ENCODE peak calls at places on chromosomes 4 and X, in four cellular contexts. Q, C, M and D are unnamed samples.

GRCh38 chr4:146647615-146648383 is 9.1 kb downstream of the POU4F2 start:
- DNase-seq in Q (no peak), C (no peak), M (no peak), D (no peak)

GRCh38 chr4:24913099-24913445 is 230 bp upstream of the CCDC149 start:
- DNase-seq in Q (no peak), C (no peak), M (no peak), D (no peak)

GRCh38 chr4:85932371-85933305 is 427.2 kb downstream of the MAPK10 start:
- DNase-seq in Q (peak; percentile 72), C (no peak), M (no peak), D (peak; percentile 6)

GRCh38 chrX:6238576-6238975 is 9.9 kb upstream of the NLGN4X start:
- DNase-seq in Q (peak; percentile 79), C (no peak), M (no peak), D (no peak)

GRCh38 chr4:88823058-88823919 is 125.7 kb upstream of the NAP1L5 start:
- DNase-seq in Q (peak; percentile 98), C (peak; percentile 93), M (peak; percentile 86), D (peak; percentile 80)

GRCh38 chr4:87326460-87326859 is 3.8 kb upstream of the HSD17B13 start:
- DNase-seq in Q (no peak), C (no peak), M (no peak), D (no peak)

GRCh38 chrX:23938690-23939089 is 30.9 kb downstream of the CXorf58 start:
- DNase-seq in Q (no peak), C (no peak), M (no peak), D (no peak)

GRCh38 chr4:184396570-184397515 is 77.5 kb downstream of the IRF2 start:
- DNase-seq in Q (no peak), C (no peak), M (no peak), D (no peak)

GRCh38 chr4:154564311-154564710 is 1.5 kb downstream of the FGB start:
- DNase-seq in Q (no peak), C (no peak), M (no peak), D (no peak)

GRCh38 chr4:159308571-159309340 is 205.9 kb downstream of the RAPGEF2 start:
- DNase-seq in Q (peak; percentile 72), C (no peak), M (no peak), D (no peak)

GRCh38 chr4:119589165-119589564 is 39.4 kb downstream of the PDE5A start:
- DNase-seq in Q (no peak), C (no peak), M (no peak), D (no peak)

GRCh38 chrX:118751950-118752783 is 24.8 kb downstream of the IL13RA1 start:
- DNase-seq in Q (no peak), C (no peak), M (no peak), D (no peak)

GRCh38 chr4:96630839-96631238 is 790.9 kb downstream of the PDHA2 start:
- DNase-seq in Q (no peak), C (no peak), M (no peak), D (no peak)

GRCh38 chr4:8353912-8354453 is 84.4 kb downstream of the HTRA3 start:
- DNase-seq in Q (peak; percentile 91), C (no peak), M (peak; percentile 35), D (no peak)

GRCh38 chrX:53321216-53321942 is 40.0 kb upstream of the IQSEC2 start:
- DNase-seq in Q (no peak), C (no peak), M (no peak), D (no peak)

GRCh38 chr4:149749769-149750168 is 65.9 kb downstream of the IQCM start:
- DNase-seq in Q (no peak), C (no peak), M (no peak), D (no peak)

GRCh38 chrX:134501942-134502341 is 42.0 kb downstream of the HPRT1 start:
- DNase-seq in Q (no peak), C (no peak), M (no peak), D (no peak)

GRCh38 chr4:82898322-82899243 is 2.0 kb upstream of the THAP9 start:
- DNase-seq in Q (peak; percentile 94), C (no peak), M (no peak), D (no peak)

GRCh38 chr4:40845136-40845910 is 95.6 kb downstream of the NSUN7 start:
- DNase-seq in Q (peak; percentile 38), C (no peak), M (no peak), D (no peak)

GRCh38 chr4:110518889-110519490 is 43.0 kb downstream of the ENPEP start:
- DNase-seq in Q (peak; percentile 5), C (no peak), M (no peak), D (no peak)

GRCh38 chr4:139555073-139555704 is 830 bp downstream of the SETD7 start:
- DNase-seq in Q (peak; percentile 92), C (peak; percentile 95), M (peak; percentile 89), D (peak; percentile 86)

GRCh38 chr4:59086410-59086809 is 1976.2 kb upstream of the IGFBP7 start:
- DNase-seq in Q (no peak), C (no peak), M (no peak), D (no peak)

GRCh38 chr4:38266616-38267015 is 306.4 kb downstream of the PTTG2 start:
- DNase-seq in Q (peak; percentile 59), C (no peak), M (no peak), D (no peak)

GRCh38 chrX:67544281-67544680 is 460 bp downstream of the AR start:
- DNase-seq in Q (peak; percentile 19), C (peak; percentile 49), M (peak; percentile 21), D (peak; percentile 0)

GRCh38 chr4:94871644-94872305 is 114.0 kb downstream of the BMPR1B start:
- DNase-seq in Q (peak; percentile 17), C (no peak), M (no peak), D (no peak)

GRCh38 chr4:188146618-188147017 is 7.4 kb downstream of the TRIML1 start:
- DNase-seq in Q (no peak), C (no peak), M (no peak), D (no peak)

GRCh38 chr4:48862661-48863060 is 31.8 kb downstream of the OCIAD1 start:
- DNase-seq in Q (peak; percentile 3), C (no peak), M (no peak), D (no peak)

GRCh38 chr4:181523973-181524372 is 719.2 kb upstream of the TENM3 start:
- DNase-seq in Q (peak; percentile 12), C (no peak), M (no peak), D (no peak)

GRCh38 chrX:119398974-119399771 is at the start of gene SLC25A43:
- DNase-seq in Q (peak; percentile 31), C (peak; percentile 59), M (peak; percentile 53), D (no peak)

GRCh38 chr4:54231419-54232150 is 2.5 kb downstream of the PDGFRA start:
- DNase-seq in Q (peak; percentile 68), C (peak; percentile 77), M (peak; percentile 63), D (peak; percentile 11)

GRCh38 chr4:168619266-168619631 is 122.4 kb downstream of the PALLD start:
- DNase-seq in Q (peak; percentile 62), C (peak; percentile 36), M (no peak), D (no peak)

GRCh38 chrX:6383488-6383887 is 151.4 kb downstream of the VCX3A start:
- DNase-seq in Q (no peak), C (no peak), M (no peak), D (no peak)

GRCh38 chrX:154436597-154437397 is at the start of gene GDI1:
- DNase-seq in Q (peak; percentile 55), C (peak; percentile 72), M (peak; percentile 56), D (peak; percentile 26)

GRCh38 chrX:40168183-40169015 is 70.6 kb upstream of the BCOR start:
- DNase-seq in Q (no peak), C (no peak), M (peak; percentile 22), D (no peak)

GRCh38 chrX:70916754-70917153 is 8.2 kb upstream of the TEX11 start:
- DNase-seq in Q (no peak), C (no peak), M (no peak), D (no peak)

GRCh38 chr4:184648220-184649025 is 824 bp downstream of the CASP3 start:
- DNase-seq in Q (peak; percentile 61), C (peak; percentile 80), M (peak; percentile 64), D (peak; percentile 40)

GRCh38 chr4:52244773-52245360 is 193.8 kb downstream of the SPATA18 start:
- DNase-seq in Q (no peak), C (no peak), M (no peak), D (no peak)
- H3K27ac ChIP-seq in Q (no peak overlapping the region), C (no peak overlapping the region), M (no peak overlapping the region), D (no peak overlapping the region)

DNA sequence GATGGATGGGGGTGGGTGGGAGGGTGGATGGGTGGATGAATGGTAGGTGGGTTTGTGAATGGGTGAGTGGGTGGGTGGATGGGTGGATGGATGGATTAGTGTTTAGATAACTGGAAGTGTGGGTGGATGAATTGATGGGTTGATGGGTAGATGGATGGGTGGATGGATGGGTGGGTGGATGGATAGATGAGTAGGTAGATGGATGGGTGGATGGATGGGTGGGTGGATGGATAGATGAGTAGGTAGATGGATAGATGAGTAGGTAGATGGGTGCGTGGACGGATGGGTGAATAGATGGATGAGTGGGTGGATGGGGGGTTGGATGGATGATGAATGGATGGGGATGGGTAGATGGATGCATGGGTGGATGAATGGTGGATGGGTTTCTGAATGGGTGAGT is 20.3 kb upstream of the ASMTL start:
- DNase-seq in Q (no peak), C (no peak), M (no peak), D (no peak)
- H3K27ac ChIP-seq in Q (no peak overlapping the region), C (no peak overlapping the region), M (no peak overlapping the region), D (no peak overlapping the region)

DNA sequence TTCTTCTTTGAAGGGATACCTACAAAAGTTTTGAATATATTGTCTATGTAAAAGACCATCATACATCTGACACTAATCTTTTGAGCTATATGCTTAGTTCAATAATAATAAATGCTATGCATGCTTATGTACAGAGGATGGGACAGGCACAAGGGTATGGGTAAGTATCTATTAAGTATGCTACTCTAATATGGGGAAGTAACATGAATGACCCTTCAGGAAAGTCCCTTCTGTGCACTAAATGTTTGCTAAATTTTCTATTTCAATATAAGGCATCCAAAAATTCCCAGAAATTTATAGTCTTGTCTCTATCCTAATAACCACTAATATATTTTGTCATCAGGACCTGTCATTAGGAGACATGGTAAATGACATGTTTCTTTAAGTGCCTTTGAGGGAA is 19.0 kb downstream of the ATP8A1 start:
- DNase-seq in Q (no peak), C (no peak), M (no peak), D (no peak)
- H3K27ac ChIP-seq in Q (no peak overlapping the region), C (no peak overlapping the region), M (no peak overlapping the region), D (no peak overlapping the region)

DNA sequence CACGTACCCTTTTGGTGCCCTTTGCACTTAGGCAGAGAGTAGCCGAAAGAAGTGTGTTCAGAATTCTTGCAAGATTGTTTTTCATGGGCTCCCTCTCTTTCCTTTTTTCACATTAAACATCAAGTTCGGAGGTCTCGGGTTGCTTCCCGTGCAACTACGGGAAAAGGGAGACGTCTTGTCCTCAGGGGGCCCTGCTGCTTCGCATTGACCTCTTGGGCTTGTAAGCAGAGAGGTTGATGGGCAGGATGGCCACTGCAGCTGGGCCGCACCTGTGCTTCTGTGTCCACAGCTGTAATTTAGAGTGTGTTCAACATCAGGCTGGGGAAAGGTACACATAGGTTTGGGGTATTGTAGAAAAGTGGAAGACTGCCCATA is 109.7 kb downstream of the SPRY1 start:
- DNase-seq in Q (no peak), C (no peak), M (no peak), D (no peak)
- H3K27ac ChIP-seq in Q (no peak overlapping the region), C (no peak overlapping the region), M (peak overlapping the region; percentile 67), D (no peak overlapping the region)

GRCh38 chrX:43882294-43882681 is at the start of gene MAOB:
- DNase-seq in Q (peak; percentile 30), C (peak; percentile 66), M (peak; percentile 54), D (peak; percentile 22)
- H3K27ac ChIP-seq in Q (no peak within 1 kb of the TSS), C (peak within 1 kb of the TSS; percentile 85), M (peak within 1 kb of the TSS; percentile 72), D (no peak within 1 kb of the TSS)

GRCh38 chr4:16865897-16866283 is 32.6 kb downstream of the LDB2 start:
- DNase-seq in Q (no peak), C (no peak), M (no peak), D (no peak)
- H3K27ac ChIP-seq in Q (no peak overlapping the region), C (peak overlapping the region; percentile 79), M (peak overlapping the region; percentile 73), D (no peak overlapping the region)